ENCODE peak calls at places on chromosomes 13 and 19, in eight cellular contexts. W is LHCN-M2; H is T1000; Z is activated CD4-positive, alpha-beta T cell treated with anti-CD3 and anti-CD28 coated beads, Interleukin-2, amount 50 U/mL, for 24 hours; C is amygdala; D is mesenchymal stem cell; J is GM03348; I is putamen. F is an unnamed sample.

GRCh38 chr19:6588508-6589345 is 2.2 kb downstream of the CD70 start:
- DNase-seq in C (no peak), Z (no peak), I (no peak), J (no peak), D (no peak), H (no peak), W (no peak), F (no peak)

GRCh38 chr13:35699181-35699580 is 222.7 kb upstream of the MAB21L1 start:
- DNase-seq in D (no peak), I (no peak), Z (no peak), C (no peak), W (peak; percentile 29), H (no peak), J (peak; percentile 72), F (no peak)

GRCh38 chr19:1250374-1251232 is 2.2 kb downstream of the MIDN start:
- DNase-seq in C (peak; percentile 53), I (peak; percentile 84), H (no peak), W (peak; percentile 62), J (peak; percentile 39), D (peak; percentile 76), Z (no peak), F (no peak)

GRCh38 chr19:41408256-41408655 is 10.6 kb downstream of the BCKDHA start:
- DNase-seq in I (no peak), Z (no peak), C (no peak), J (no peak), D (no peak), W (no peak), H (no peak), F (no peak)

GRCh38 chr19:49422407-49423277 is 599 bp downstream of the PTH2 start:
- DNase-seq in H (no peak), C (no peak), I (no peak), D (peak; percentile 33), J (peak; percentile 45), Z (no peak), W (no peak), F (peak; percentile 71)

GRCh38 chr13:77136902-77137420 is 110.0 kb upstream of the FBXL3 start:
- DNase-seq in D (peak; percentile 89), Z (no peak), J (no peak), H (no peak), W (peak; percentile 45), I (no peak), C (no peak), F (no peak)

GRCh38 chr13:30679483-30680330 is 55.6 kb upstream of the ALOX5AP start:
- DNase-seq in I (peak; percentile 35), C (no peak), D (peak; percentile 48), H (no peak), W (peak; percentile 49), J (peak; percentile 48), Z (no peak), F (peak; percentile 11)

GRCh38 chr19:53870485-53870844 is 2.8 kb downstream of the MYADM start:
- DNase-seq in C (no peak), D (peak; percentile 47), W (no peak), Z (no peak), J (peak; percentile 4), I (no peak), H (no peak), F (no peak)

GRCh38 chr19:19630426-19630825 is 2.4 kb upstream of the LPAR2 start:
- DNase-seq in J (no peak), Z (no peak), I (no peak), D (no peak), W (no peak), H (no peak), C (no peak), F (no peak)

GRCh38 chr13:39699274-39699673 is 43.8 kb downstream of the COG6 start:
- DNase-seq in H (no peak), C (no peak), Z (no peak), I (no peak), W (no peak), J (no peak), D (no peak), F (no peak)

GRCh38 chr13:78875792-78876580 is 217.0 kb upstream of the OBI1 start:
- DNase-seq in H (no peak), C (no peak), J (no peak), D (no peak), I (no peak), W (no peak), Z (no peak), F (peak; percentile 1)

GRCh38 chr19:45473366-45474190 is 5.8 kb downstream of the FOSB start:
- DNase-seq in Z (no peak), C (no peak), J (no peak), W (no peak), H (no peak), I (no peak), D (no peak), F (no peak)

GRCh38 chr19:17327654-17328516 is 6.8 kb downstream of the ANO8 start:
- DNase-seq in H (no peak), Z (no peak), D (peak; percentile 87), C (no peak), W (no peak), J (peak; percentile 37), I (no peak), F (no peak)

GRCh38 chr19:38049105-38049649 is 142.2 kb downstream of the SIPA1L3 start:
- DNase-seq in Z (peak; percentile 50), H (no peak), I (no peak), J (peak; percentile 78), D (peak; percentile 44), W (no peak), C (no peak), F (no peak)

GRCh38 chr13:98310485-98311199 is 133.6 kb upstream of the RNF113B start:
- DNase-seq in Z (no peak), D (no peak), I (no peak), J (no peak), C (no peak), H (no peak), W (no peak), F (no peak)

GRCh38 chr13:87954116-87954515 is 282.9 kb downstream of the SLITRK5 start:
- DNase-seq in C (no peak), H (no peak), Z (no peak), I (peak; percentile 7), J (no peak), D (peak; percentile 56), W (no peak), F (no peak)

GRCh38 chr13:33927315-33927714 is 109.4 kb downstream of the RFC3 start:
- DNase-seq in H (peak; percentile 1), W (peak; percentile 74), C (no peak), J (peak; percentile 22), Z (no peak), D (peak; percentile 78), I (no peak), F (no peak)

GRCh38 chr19:6718741-6719539 is 1.5 kb downstream of the C3 start:
- DNase-seq in D (peak; percentile 11), C (no peak), H (no peak), W (peak; percentile 25), J (peak; percentile 23), Z (no peak), I (peak; percentile 39), F (no peak)

GRCh38 chr13:110560606-110561334 is 752 bp downstream of the RAB20 start:
- DNase-seq in Z (no peak), J (peak; percentile 41), H (no peak), D (peak; percentile 68), W (no peak), C (peak; percentile 41), I (no peak), F (no peak)

GRCh38 chr13:104773775-104774174 is 1707.6 kb upstream of the SLC10A2 start:
- DNase-seq in D (peak; percentile 82), I (no peak), J (peak; percentile 6), W (peak; percentile 76), Z (no peak), C (no peak), H (no peak), F (peak; percentile 69)

GRCh38 chr13:30607908-30608307 is 9.8 kb upstream of the USPL1 start:
- DNase-seq in W (peak; percentile 50), I (no peak), C (no peak), Z (peak; percentile 12), J (no peak), D (no peak), H (no peak), F (no peak)

GRCh38 chr19:30089086-30089665 is 147.1 kb downstream of the URI1 start:
- DNase-seq in H (no peak), D (no peak), C (no peak), Z (no peak), J (no peak), I (no peak), W (no peak), F (no peak)

GRCh38 chr13:29567411-29567810 is 28.1 kb downstream of the SLC7A1 start:
- DNase-seq in Z (no peak), J (no peak), H (no peak), D (no peak), I (no peak), W (no peak), C (no peak), F (no peak)

GRCh38 chr13:25990801-25991200 is 61.0 kb downstream of the SHISA2 start:
- DNase-seq in C (no peak), I (no peak), D (peak; percentile 26), H (no peak), Z (no peak), W (no peak), J (no peak), F (no peak)

GRCh38 chr19:53868892-53869804 is 1.5 kb downstream of the MYADM start:
- DNase-seq in C (peak; percentile 71), Z (peak; percentile 53), W (peak; percentile 79), D (peak; percentile 93), H (peak; percentile 82), J (peak; percentile 93), I (peak; percentile 55), F (no peak)

GRCh38 chr19:23071087-23071511 is 45.7 kb upstream of the ZNF730 start:
- DNase-seq in I (no peak), H (no peak), Z (no peak), W (peak; percentile 47), C (no peak), J (peak; percentile 17), D (no peak), F (no peak)

GRCh38 chr19:50387176-50387867 is 3.2 kb downstream of the POLD1 start:
- DNase-seq in W (no peak), J (no peak), C (no peak), D (peak; percentile 69), Z (no peak), H (no peak), I (no peak), F (no peak)

GRCh38 chr13:47678201-47678963 is 322.7 kb downstream of the SUCLA2 start:
- DNase-seq in H (no peak), D (no peak), C (no peak), Z (no peak), J (peak; percentile 5), W (no peak), I (no peak), F (no peak)

GRCh38 chr19:14561832-14562351 is 10.0 kb downstream of the NDUFB7 start:
- DNase-seq in I (no peak), J (no peak), W (peak; percentile 69), Z (no peak), H (no peak), C (peak; percentile 73), D (peak; percentile 25), F (no peak)

GRCh38 chr13:36344886-36345437 is 1.2 kb downstream of the SPART start:
- DNase-seq in D (no peak), W (no peak), I (no peak), J (no peak), H (no peak), C (no peak), Z (no peak), F (no peak)

GRCh38 chr19:14769201-14769600 is 9.2 kb downstream of the ADGRE2 start:
- DNase-seq in D (no peak), W (no peak), C (no peak), Z (no peak), I (no peak), J (no peak), H (no peak), F (no peak)

GRCh38 chr13:47638627-47639026 is 362.4 kb downstream of the SUCLA2 start:
- DNase-seq in J (no peak), C (no peak), I (no peak), W (no peak), D (no peak), Z (no peak), H (no peak), F (no peak)

GRCh38 chr13:44300895-44301638 is 72.6 kb upstream of the SERP2 start:
- DNase-seq in C (no peak), W (peak; percentile 84), Z (no peak), J (peak; percentile 55), D (peak; percentile 76), I (no peak), H (no peak), F (peak; percentile 67)

GRCh38 chr13:38417727-38418126 is 68.1 kb downstream of the UFM1 start:
- DNase-seq in C (no peak), Z (no peak), D (no peak), J (peak; percentile 10), H (no peak), W (peak; percentile 49), I (no peak), F (peak; percentile 1)